ENCODE peak calls at places on chromosomes 1 and 21, in nine cellular contexts. Y, F, T, S, O, Q, X, U and I are unnamed samples.

GRCh38 chr1:8423134-8423701 is 105.3 kb downstream of the SLC45A1 start:
- DNase-seq in U (no peak), S (peak), X (no peak), F (no peak), O (peak), Y (no peak), T (peak), Q (no peak), I (no peak)

GRCh38 chr21:20108976-20109375 is 889.2 kb upstream of the NCAM2 start:
- DNase-seq in F (no peak), U (no peak), X (no peak), Q (no peak), O (no peak), S (no peak), T (no peak), Y (no peak), I (no peak)

GRCh38 chr1:89657886-89658285 is 25.0 kb downstream of the LRRC8C start:
- DNase-seq in O (no peak), X (no peak), Q (no peak), S (no peak), F (no peak), T (no peak), Y (no peak), U (no peak), I (no peak)

GRCh38 chr1:23636009-23636408 is 55.6 kb upstream of the RPL11 start:
- DNase-seq in S (no peak), T (no peak), Q (no peak), X (no peak), F (no peak), O (no peak), U (no peak), Y (no peak), I (no peak)

GRCh38 chr1:201769966-201770365 is 59.0 kb upstream of the IPO9 start:
- DNase-seq in T (no peak), U (no peak), O (peak), Y (peak), X (no peak), Q (no peak), S (peak), F (no peak), I (no peak)

GRCh38 chr1:189970331-189971230 is 507.1 kb downstream of the BRINP3 start:
- DNase-seq in U (no peak), X (no peak), F (no peak), T (no peak), O (no peak), Y (no peak), S (no peak), Q (no peak), I (no peak)

GRCh38 chr1:109733235-109733634 is 7.6 kb downstream of the GSTM3 start:
- DNase-seq in Q (no peak), T (no peak), U (no peak), O (no peak), Y (no peak), X (no peak), F (no peak), S (no peak), I (no peak)

GRCh38 chr21:21907271-21907670 is 909.1 kb downstream of the NCAM2 start:
- DNase-seq in O (no peak), F (no peak), Q (no peak), S (no peak), U (no peak), T (no peak), Y (no peak), X (no peak), I (no peak)

GRCh38 chr1:5296135-5296930 is 641.9 kb downstream of the AJAP1 start:
- DNase-seq in Q (no peak), S (no peak), Y (no peak), T (no peak), F (no peak), O (no peak), U (no peak), X (no peak), I (no peak)

GRCh38 chr1:196861429-196861828 is 26.4 kb upstream of the CFHR4 start:
- DNase-seq in F (no peak), Y (no peak), T (no peak), U (no peak), X (no peak), Q (no peak), O (no peak), S (no peak), I (no peak)

GRCh38 chr1:241627453-241628329 is 12.5 kb downstream of the CHML start:
- DNase-seq in S (no peak), X (no peak), F (no peak), O (peak), Y (peak), U (peak), T (no peak), Q (peak), I (no peak)

GRCh38 chr1:9242338-9242969 is 7.9 kb downstream of the H6PD start:
- DNase-seq in T (peak), U (no peak), X (peak), Q (no peak), O (no peak), F (no peak), S (peak), Y (no peak), I (no peak)

GRCh38 chr21:35316933-35317332 is 267.8 kb upstream of the RUNX1 start:
- DNase-seq in X (no peak), Q (no peak), O (peak), S (no peak), T (no peak), Y (no peak), F (no peak), U (no peak), I (no peak)

GRCh38 chr1:215444715-215445414 is 122.2 kb upstream of the KCTD3 start:
- DNase-seq in Q (no peak), X (no peak), O (no peak), Y (no peak), S (no peak), F (no peak), U (no peak), T (no peak), I (no peak)

GRCh38 chr1:25743164-25744139 is 56.5 kb upstream of the SELENON start:
- DNase-seq in T (peak), U (no peak), O (peak), Y (peak), X (peak), S (peak), F (no peak), Q (no peak), I (no peak)

GRCh38 chr1:116997666-116998065 is 3.9 kb upstream of the CD101 start:
- DNase-seq in Y (no peak), X (no peak), F (no peak), T (no peak), U (no peak), Q (no peak), S (no peak), O (peak), I (no peak)

GRCh38 chr1:200323856-200324400 is 85.9 kb downstream of the ZNF281 start:
- DNase-seq in F (no peak), X (peak), O (peak), Y (peak), S (no peak), T (no peak), U (no peak), Q (no peak), I (peak)

GRCh38 chr1:160122978-160123495 is 7.5 kb downstream of the ATP1A2 start:
- DNase-seq in T (no peak), X (no peak), Q (no peak), Y (no peak), S (no peak), O (no peak), U (no peak), F (no peak), I (no peak)

GRCh38 chr1:199283814-199284213 is 645.0 kb downstream of the PTPRC start:
- DNase-seq in Y (no peak), Q (no peak), F (no peak), O (no peak), U (no peak), X (no peak), S (no peak), T (no peak), I (no peak)

GRCh38 chr1:236921610-236922009 is 82.6 kb downstream of the MT1HL1 start:
- DNase-seq in T (no peak), Y (no peak), O (no peak), Q (no peak), X (no peak), U (no peak), F (no peak), S (no peak), I (no peak)

GRCh38 chr1:41679531-41679930 is 195.0 kb upstream of the EDN2 start:
- DNase-seq in S (no peak), Q (no peak), F (no peak), Y (no peak), X (no peak), U (no peak), O (no peak), T (no peak), I (no peak)

GRCh38 chr21:45859041-45859761 is 122.4 kb upstream of the COL6A1 start:
- DNase-seq in Y (no peak), X (no peak), T (peak), O (no peak), F (no peak), S (no peak), Q (no peak), U (no peak), I (no peak)

GRCh38 chr1:26705788-26706237 is 10.0 kb downstream of the ARID1A start:
- DNase-seq in U (no peak), T (no peak), O (peak), Q (no peak), S (no peak), X (no peak), Y (peak), F (peak), I (peak)

GRCh38 chr1:208042041-208042615 is 131.2 kb upstream of the CD34 start:
- DNase-seq in Y (no peak), S (no peak), U (no peak), F (no peak), X (no peak), T (no peak), O (no peak), Q (no peak), I (no peak)